ENCODE peak calls at places on chromosomes 6 and 20, in nine cellular contexts. One of them, this sample, is unnamed.

GRCh38 chr6:28943557-28944411 is 20.0 kb upstream of the TRIM27 start:
- DNase-seq in HFFc6: peak
- DNase-seq in breast epithelium: peak
- DNase-seq in left ventricle myocardium inferior: peak
- DNase-seq in fibroblast of lung: peak
- DNase-seq in CD8-positive, alpha-beta T cell: peak
- DNase-seq in transverse colon: peak
- DNase-seq in fibroblast of mammary gland: peak
- DNase-seq in uterus: peak
- DNase-seq in this sample: peak

GRCh38 chr6:113858067-113858604 is 991 bp downstream of the MARCKS start:
- DNase-seq in HFFc6: peak
- DNase-seq in breast epithelium: peak
- DNase-seq in left ventricle myocardium inferior: peak
- DNase-seq in fibroblast of lung: peak
- DNase-seq in CD8-positive, alpha-beta T cell: no peak
- DNase-seq in transverse colon: peak
- DNase-seq in fibroblast of mammary gland: peak
- DNase-seq in uterus: peak
- DNase-seq in this sample: peak

GRCh38 chr6:35679399-35679798 is 9.3 kb downstream of the FKBP5 start:
- DNase-seq in HFFc6: no peak
- DNase-seq in breast epithelium: no peak
- DNase-seq in left ventricle myocardium inferior: no peak
- DNase-seq in fibroblast of lung: no peak
- DNase-seq in CD8-positive, alpha-beta T cell: no peak
- DNase-seq in transverse colon: no peak
- DNase-seq in fibroblast of mammary gland: no peak
- DNase-seq in uterus: no peak
- DNase-seq in this sample: no peak

GRCh38 chr20:52962183-52962582 is 10.0 kb upstream of the TSHZ2 start:
- DNase-seq in HFFc6: no peak
- DNase-seq in breast epithelium: no peak
- DNase-seq in left ventricle myocardium inferior: no peak
- DNase-seq in fibroblast of lung: no peak
- DNase-seq in CD8-positive, alpha-beta T cell: no peak
- DNase-seq in transverse colon: no peak
- DNase-seq in fibroblast of mammary gland: no peak
- DNase-seq in uterus: no peak
- DNase-seq in this sample: no peak

GRCh38 chr6:105510746-105511145 is 107.9 kb upstream of the PREP start:
- DNase-seq in HFFc6: no peak
- DNase-seq in breast epithelium: no peak
- DNase-seq in left ventricle myocardium inferior: no peak
- DNase-seq in fibroblast of lung: no peak
- DNase-seq in CD8-positive, alpha-beta T cell: no peak
- DNase-seq in transverse colon: no peak
- DNase-seq in fibroblast of mammary gland: peak
- DNase-seq in uterus: no peak
- DNase-seq in this sample: no peak

GRCh38 chr6:158347335-158347734 is 35.1 kb downstream of the TULP4 start:
- DNase-seq in HFFc6: no peak
- DNase-seq in breast epithelium: no peak
- DNase-seq in left ventricle myocardium inferior: no peak
- DNase-seq in fibroblast of lung: no peak
- DNase-seq in CD8-positive, alpha-beta T cell: no peak
- DNase-seq in transverse colon: no peak
- DNase-seq in fibroblast of mammary gland: peak
- DNase-seq in uterus: no peak
- DNase-seq in this sample: no peak

GRCh38 chr20:62029951-62030350 is 35.7 kb downstream of the TAF4 start:
- DNase-seq in HFFc6: no peak
- DNase-seq in breast epithelium: no peak
- DNase-seq in left ventricle myocardium inferior: no peak
- DNase-seq in fibroblast of lung: no peak
- DNase-seq in CD8-positive, alpha-beta T cell: no peak
- DNase-seq in transverse colon: no peak
- DNase-seq in fibroblast of mammary gland: no peak
- DNase-seq in uterus: no peak
- DNase-seq in this sample: no peak

GRCh38 chr6:37276916-37277509 is 19.1 kb upstream of the TMEM217 start:
- DNase-seq in HFFc6: no peak
- DNase-seq in breast epithelium: no peak
- DNase-seq in left ventricle myocardium inferior: no peak
- DNase-seq in fibroblast of lung: no peak
- DNase-seq in CD8-positive, alpha-beta T cell: no peak
- DNase-seq in transverse colon: no peak
- DNase-seq in fibroblast of mammary gland: no peak
- DNase-seq in uterus: no peak
- DNase-seq in this sample: no peak

GRCh38 chr6:129575378-129576118 is 134.4 kb downstream of the ARHGAP18 start:
- DNase-seq in HFFc6: peak
- DNase-seq in breast epithelium: no peak
- DNase-seq in left ventricle myocardium inferior: no peak
- DNase-seq in fibroblast of lung: peak
- DNase-seq in CD8-positive, alpha-beta T cell: no peak
- DNase-seq in transverse colon: no peak
- DNase-seq in fibroblast of mammary gland: peak
- DNase-seq in uterus: no peak
- DNase-seq in this sample: peak

GRCh38 chr6:147131728-147132127 is 72.5 kb upstream of the STXBP5 start:
- DNase-seq in HFFc6: peak
- DNase-seq in breast epithelium: no peak
- DNase-seq in left ventricle myocardium inferior: no peak
- DNase-seq in fibroblast of lung: peak
- DNase-seq in CD8-positive, alpha-beta T cell: no peak
- DNase-seq in transverse colon: no peak
- DNase-seq in fibroblast of mammary gland: peak
- DNase-seq in uterus: no peak
- DNase-seq in this sample: no peak

GRCh38 chr20:45445805-45446562 is 23.6 kb upstream of the WFDC2 start:
- DNase-seq in HFFc6: peak
- DNase-seq in breast epithelium: no peak
- DNase-seq in left ventricle myocardium inferior: no peak
- DNase-seq in fibroblast of lung: no peak
- DNase-seq in CD8-positive, alpha-beta T cell: no peak
- DNase-seq in transverse colon: peak
- DNase-seq in fibroblast of mammary gland: peak
- DNase-seq in uterus: no peak
- DNase-seq in this sample: peak

GRCh38 chr6:112205521-112206458 is 48.6 kb downstream of the LAMA4 start:
- DNase-seq in HFFc6: no peak
- DNase-seq in breast epithelium: no peak
- DNase-seq in left ventricle myocardium inferior: no peak
- DNase-seq in fibroblast of lung: no peak
- DNase-seq in CD8-positive, alpha-beta T cell: no peak
- DNase-seq in transverse colon: no peak
- DNase-seq in fibroblast of mammary gland: peak
- DNase-seq in uterus: no peak
- DNase-seq in this sample: peak

GRCh38 chr6:151240036-151240685 is 394 bp downstream of the AKAP12 start:
- DNase-seq in HFFc6: peak
- DNase-seq in breast epithelium: no peak
- DNase-seq in left ventricle myocardium inferior: peak
- DNase-seq in fibroblast of lung: peak
- DNase-seq in CD8-positive, alpha-beta T cell: no peak
- DNase-seq in transverse colon: peak
- DNase-seq in fibroblast of mammary gland: peak
- DNase-seq in uterus: peak
- DNase-seq in this sample: peak

GRCh38 chr20:62822788-62823651 is 6.2 kb downstream of the COL9A3 start:
- DNase-seq in HFFc6: no peak
- DNase-seq in breast epithelium: no peak
- DNase-seq in left ventricle myocardium inferior: no peak
- DNase-seq in fibroblast of lung: no peak
- DNase-seq in CD8-positive, alpha-beta T cell: peak
- DNase-seq in transverse colon: peak
- DNase-seq in fibroblast of mammary gland: peak
- DNase-seq in uterus: no peak
- DNase-seq in this sample: peak

GRCh38 chr6:97129111-97129510 is 153.9 kb downstream of the MMS22L start:
- DNase-seq in HFFc6: no peak
- DNase-seq in breast epithelium: no peak
- DNase-seq in left ventricle myocardium inferior: no peak
- DNase-seq in fibroblast of lung: peak
- DNase-seq in CD8-positive, alpha-beta T cell: no peak
- DNase-seq in transverse colon: no peak
- DNase-seq in fibroblast of mammary gland: peak
- DNase-seq in uterus: no peak
- DNase-seq in this sample: no peak

GRCh38 chr20:7926767-7927166 is 13.5 kb downstream of the HAO1 start:
- DNase-seq in HFFc6: peak
- DNase-seq in breast epithelium: no peak
- DNase-seq in left ventricle myocardium inferior: no peak
- DNase-seq in fibroblast of lung: peak
- DNase-seq in CD8-positive, alpha-beta T cell: no peak
- DNase-seq in transverse colon: no peak
- DNase-seq in fibroblast of mammary gland: peak
- DNase-seq in uterus: no peak
- DNase-seq in this sample: peak
- TF ChIP-seq CTCF in HFFc6: peak
- TF ChIP-seq CTCF in breast epithelium: no peak
- TF ChIP-seq CTCF in left ventricle myocardium inferior: peak
- TF ChIP-seq CTCF in fibroblast of lung: peak
- TF ChIP-seq CTCF in CD8-positive, alpha-beta T cell: no peak
- TF ChIP-seq CTCF in transverse colon: no peak
- TF ChIP-seq CTCF in fibroblast of mammary gland: peak
- TF ChIP-seq CTCF in uterus: no peak
- TF ChIP-seq CTCF in this sample: peak

GRCh38 chr6:82363368-82364086 is at the start of gene TPBG:
- DNase-seq in HFFc6: peak
- DNase-seq in breast epithelium: peak
- DNase-seq in left ventricle myocardium inferior: peak
- DNase-seq in fibroblast of lung: peak
- DNase-seq in CD8-positive, alpha-beta T cell: no peak
- DNase-seq in transverse colon: peak
- DNase-seq in fibroblast of mammary gland: peak
- DNase-seq in uterus: peak
- DNase-seq in this sample: peak

GRCh38 chr6:82362868-82363267 is 749 bp upstream of the TPBG start:
- DNase-seq in HFFc6: peak
- DNase-seq in breast epithelium: no peak
- DNase-seq in left ventricle myocardium inferior: no peak
- DNase-seq in fibroblast of lung: peak
- DNase-seq in CD8-positive, alpha-beta T cell: no peak
- DNase-seq in transverse colon: no peak
- DNase-seq in fibroblast of mammary gland: peak
- DNase-seq in uterus: peak
- DNase-seq in this sample: peak

GRCh38 chr6:82362144-82362543 is 1.5 kb upstream of the TPBG start:
- DNase-seq in HFFc6: no peak
- DNase-seq in breast epithelium: no peak
- DNase-seq in left ventricle myocardium inferior: no peak
- DNase-seq in fibroblast of lung: no peak
- DNase-seq in CD8-positive, alpha-beta T cell: no peak
- DNase-seq in transverse colon: no peak
- DNase-seq in fibroblast of mammary gland: peak
- DNase-seq in uterus: no peak
- DNase-seq in this sample: no peak

GRCh38 chr6:82364087-82365010 is 732 bp downstream of the TPBG start:
- DNase-seq in HFFc6: peak
- DNase-seq in breast epithelium: peak
- DNase-seq in left ventricle myocardium inferior: peak
- DNase-seq in fibroblast of lung: peak
- DNase-seq in CD8-positive, alpha-beta T cell: no peak
- DNase-seq in transverse colon: peak
- DNase-seq in fibroblast of mammary gland: peak
- DNase-seq in uterus: peak
- DNase-seq in this sample: peak

GRCh38 chr6:82365011-82365751 is 1.6 kb downstream of the TPBG start:
- DNase-seq in HFFc6: no peak
- DNase-seq in breast epithelium: peak
- DNase-seq in left ventricle myocardium inferior: no peak
- DNase-seq in fibroblast of lung: peak
- DNase-seq in CD8-positive, alpha-beta T cell: no peak
- DNase-seq in transverse colon: peak
- DNase-seq in fibroblast of mammary gland: no peak
- DNase-seq in uterus: peak
- DNase-seq in this sample: peak
- TF ChIP-seq CTCF in HFFc6: peak
- TF ChIP-seq CTCF in breast epithelium: no peak
- TF ChIP-seq CTCF in left ventricle myocardium inferior: no peak
- TF ChIP-seq CTCF in fibroblast of lung: peak
- TF ChIP-seq CTCF in CD8-positive, alpha-beta T cell: no peak
- TF ChIP-seq CTCF in transverse colon: peak
- TF ChIP-seq CTCF in fibroblast of mammary gland: no peak
- TF ChIP-seq CTCF in uterus: no peak
- TF ChIP-seq CTCF in this sample: peak

DNA sequence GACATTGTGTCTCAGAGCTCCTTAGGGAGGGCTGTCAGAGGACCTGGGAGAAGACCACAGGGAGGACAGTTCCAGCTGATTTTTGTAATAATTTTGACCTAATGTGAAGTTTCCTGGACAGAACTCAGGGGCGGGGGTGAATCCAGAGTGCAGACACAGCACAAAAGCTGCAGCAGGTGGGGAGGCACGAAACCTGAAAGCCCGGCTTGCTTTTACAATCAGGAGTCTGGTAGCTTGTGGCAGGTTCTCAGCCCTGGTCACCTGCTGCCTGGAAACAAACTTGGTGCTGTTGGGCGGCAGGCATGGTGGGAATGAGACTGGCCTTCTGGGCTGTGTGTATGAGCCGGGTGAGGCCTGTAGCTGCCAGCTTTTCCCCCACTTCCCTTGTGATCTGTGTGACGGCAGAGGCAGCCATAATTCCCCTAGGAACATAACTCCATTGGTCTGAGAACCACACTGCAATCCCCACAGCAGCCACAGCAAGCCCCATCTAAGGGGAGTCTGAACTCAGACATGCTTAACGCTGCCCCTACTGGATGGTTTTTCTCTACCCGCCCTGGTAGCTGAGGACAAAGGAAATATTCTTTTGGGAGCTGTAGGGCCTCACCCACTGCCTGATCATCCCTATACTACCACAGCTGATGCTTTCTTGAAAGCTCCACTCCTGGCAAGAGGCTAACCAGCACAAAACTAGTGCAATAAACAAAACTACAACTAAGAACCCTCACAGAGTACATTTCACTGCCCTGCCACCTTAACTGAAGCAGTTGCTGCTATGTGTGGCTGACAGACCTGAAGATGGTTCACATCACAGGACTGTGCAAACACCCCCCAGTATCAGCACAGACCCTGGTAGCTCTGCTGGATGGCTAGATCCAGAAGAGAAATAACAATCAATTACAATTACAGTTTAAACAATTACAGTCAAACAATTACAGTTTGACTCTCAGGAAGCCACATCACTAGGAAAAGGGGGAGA is 1055.1 kb upstream of the GJE1 start:
- DNase-seq in HFFc6: no peak
- DNase-seq in breast epithelium: no peak
- DNase-seq in left ventricle myocardium inferior: no peak
- DNase-seq in fibroblast of lung: no peak
- DNase-seq in CD8-positive, alpha-beta T cell: peak
- DNase-seq in transverse colon: no peak
- DNase-seq in fibroblast of mammary gland: peak
- DNase-seq in uterus: no peak
- DNase-seq in this sample: peak
- TF ChIP-seq CTCF in HFFc6: peak
- TF ChIP-seq CTCF in breast epithelium: no peak
- TF ChIP-seq CTCF in left ventricle myocardium inferior: peak
- TF ChIP-seq CTCF in fibroblast of lung: peak
- TF ChIP-seq CTCF in CD8-positive, alpha-beta T cell: no peak
- TF ChIP-seq CTCF in transverse colon: no peak
- TF ChIP-seq CTCF in fibroblast of mammary gland: peak
- TF ChIP-seq CTCF in uterus: no peak
- TF ChIP-seq CTCF in this sample: no peak

GRCh38 chr6:3209114-3210023 is 18.1 kb downstream of the TUBB2B start:
- DNase-seq in HFFc6: peak
- DNase-seq in breast epithelium: no peak
- DNase-seq in left ventricle myocardium inferior: peak
- DNase-seq in fibroblast of lung: peak
- DNase-seq in CD8-positive, alpha-beta T cell: no peak
- DNase-seq in transverse colon: no peak
- DNase-seq in fibroblast of mammary gland: peak
- DNase-seq in uterus: peak
- DNase-seq in this sample: peak
- TF ChIP-seq CTCF in HFFc6: no peak
- TF ChIP-seq CTCF in breast epithelium: no peak
- TF ChIP-seq CTCF in left ventricle myocardium inferior: no peak
- TF ChIP-seq CTCF in fibroblast of lung: peak
- TF ChIP-seq CTCF in CD8-positive, alpha-beta T cell: no peak
- TF ChIP-seq CTCF in transverse colon: no peak
- TF ChIP-seq CTCF in fibroblast of mammary gland: peak
- TF ChIP-seq CTCF in uterus: no peak
- TF ChIP-seq CTCF in this sample: peak

This sample was measured in RWPE1.